ENCODE peak calls at places on chromosome 20, in four cellular contexts. D is HCT116, K is GM12878, N is K562. J is an unnamed sample.

GRCh38 chr20:57291694-57292093 is 25.3 kb upstream of the BMP7 start:
- DNase-seq in K (no peak), N (no peak), D (no peak), J (no peak)

GRCh38 chr20:21280496-21281016 is 22.6 kb upstream of the XRN2 start:
- DNase-seq in N (no peak), D (no peak), K (no peak), J (no peak)

GRCh38 chr20:41044409-41045062 is 15.9 kb downstream of the TOP1 start:
- DNase-seq in N (no peak), K (no peak), D (no peak), J (no peak)

GRCh38 chr20:60037120-60037499 is 78.9 kb downstream of the CDH26 start:
- DNase-seq in N (no peak), D (no peak), K (no peak), J (no peak)

GRCh38 chr20:17693534-17694001 is 6.2 kb upstream of the BANF2 start:
- DNase-seq in D (no peak), N (no peak), K (no peak), J (no peak)

GRCh38 chr20:40414843-40415615 is 274.0 kb downstream of the MAFB start:
- DNase-seq in K (no peak), D (no peak), N (no peak), J (no peak)

GRCh38 chr20:51661609-51662178 is 106.5 kb downstream of the ATP9A start:
- DNase-seq in K (no peak), D (peak), N (no peak), J (no peak)

GRCh38 chr20:63026582-63027424 is 20.0 kb upstream of the BHLHE23 start:
- DNase-seq in K (no peak), D (no peak), N (no peak), J (no peak)

GRCh38 chr20:51313275-51313898 is 229.1 kb downstream of the NFATC2 start:
- DNase-seq in D (no peak), K (no peak), N (no peak), J (no peak)

GRCh38 chr20:3378138-3378537 is 29.3 kb downstream of the DNAAF9 start:
- DNase-seq in N (no peak), K (no peak), D (no peak), J (no peak)

GRCh38 chr20:3382836-3383235 is 24.6 kb downstream of the DNAAF9 start:
- DNase-seq in D (no peak), N (no peak), K (no peak), J (no peak)

GRCh38 chr20:3383878-3384495 is 23.5 kb downstream of the DNAAF9 start:
- DNase-seq in N (no peak), K (no peak), D (no peak), J (no peak)

GRCh38 chr20:3377644-3378043 is 29.8 kb downstream of the DNAAF9 start:
- DNase-seq in K (no peak), D (no peak), N (no peak), J (no peak)

GRCh38 chr20:3380228-3381070 is 27.0 kb downstream of the DNAAF9 start:
- DNase-seq in K (no peak), N (no peak), D (no peak), J (no peak)
- H3K27ac ChIP-seq in K (no peak), N (no peak), D (no peak), J (no peak)

GRCh38 chr20:45338121-45339030 is 9.8 kb downstream of the SDC4 start:
- DNase-seq in K (no peak), N (no peak), D (no peak), J (no peak)

GRCh38 chr20:45339799-45340198 is 8.4 kb downstream of the SDC4 start:
- DNase-seq in K (no peak), N (no peak), D (no peak), J (no peak)

GRCh38 chr20:45340236-45340847 is 7.9 kb downstream of the SDC4 start:
- DNase-seq in D (no peak), K (no peak), N (no peak), J (no peak)

GRCh38 chr20:45339084-45339483 is 9.1 kb downstream of the SDC4 start:
- DNase-seq in K (no peak), N (peak), D (no peak), J (no peak)

DNA sequence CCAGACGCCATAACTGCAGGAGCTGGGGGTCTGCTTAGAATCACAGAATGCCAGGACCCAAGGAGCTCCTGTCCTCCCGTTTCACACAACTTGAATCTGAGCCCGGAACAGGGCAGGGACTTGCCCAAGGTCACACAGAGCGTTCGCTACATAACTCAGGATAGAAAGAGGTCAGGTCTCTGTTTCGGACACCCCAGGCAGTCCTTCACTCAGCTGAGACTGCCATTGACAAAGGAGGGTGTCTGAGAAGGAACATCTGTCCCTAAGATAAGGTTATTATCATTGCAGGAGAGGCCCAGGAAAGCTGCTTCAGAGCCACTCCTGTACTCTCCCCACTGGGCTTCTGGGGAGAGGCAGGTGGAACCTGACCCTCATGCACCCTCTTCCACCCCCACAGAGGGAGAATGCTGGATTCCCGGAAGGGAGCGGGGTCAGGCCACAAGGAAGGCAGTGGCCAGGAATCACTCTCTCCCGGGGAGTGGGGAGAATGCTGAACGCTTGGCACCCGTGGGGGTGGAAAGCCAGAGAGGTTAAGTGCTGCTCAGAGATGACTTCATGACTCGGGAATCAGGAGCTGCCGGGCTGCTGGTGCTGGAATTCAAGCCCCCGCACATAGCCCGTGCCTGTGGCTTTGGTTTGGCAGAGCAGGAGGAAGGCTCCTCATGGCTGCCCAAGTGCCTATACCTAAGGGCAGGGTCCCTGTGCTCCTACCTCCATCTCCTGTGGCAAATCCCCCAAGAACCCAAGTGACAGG is 10.7 kb downstream of the SDC4 start:
- DNase-seq in D (no peak), K (no peak), N (peak), J (no peak)
- TF ChIP-seq SIN3A in D (no peak), K (no peak), N (no peak), J (no peak)

DNA sequence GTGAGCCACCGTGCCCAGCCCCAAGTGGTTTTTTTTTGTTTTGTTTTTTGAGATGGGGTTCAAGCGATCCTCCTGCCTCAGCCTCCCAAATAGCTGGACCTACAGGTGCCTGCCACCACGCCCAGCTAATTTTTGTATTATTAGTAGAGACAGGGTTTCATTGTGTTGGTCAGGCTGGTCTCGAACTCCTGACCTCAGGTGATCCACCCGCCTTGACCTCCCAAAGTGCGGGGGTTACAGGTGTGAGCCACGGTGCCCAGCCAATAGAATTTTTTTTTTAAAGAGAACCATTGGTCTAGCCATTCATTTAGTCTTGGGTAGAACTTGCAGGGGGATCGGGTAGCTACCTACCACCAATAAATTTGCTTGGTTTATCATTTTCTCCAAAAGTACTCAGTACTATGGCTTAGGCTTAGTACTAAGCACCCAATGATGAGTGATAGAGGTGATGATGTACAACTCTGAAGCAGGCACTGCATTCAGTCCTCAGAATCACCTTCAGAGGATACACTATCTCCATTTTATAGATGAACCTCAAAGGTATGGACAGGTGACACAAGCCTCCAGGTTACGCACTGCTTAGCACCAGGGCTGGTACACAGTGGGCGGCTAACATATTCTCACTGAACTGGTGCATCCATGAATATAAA is 12.9 kb upstream of the C20orf203 start:
- DNase-seq in K (no peak), D (no peak), N (no peak), J (no peak)
- H3K27ac ChIP-seq in K (no peak), D (no peak), N (peak), J (no peak)

DNA sequence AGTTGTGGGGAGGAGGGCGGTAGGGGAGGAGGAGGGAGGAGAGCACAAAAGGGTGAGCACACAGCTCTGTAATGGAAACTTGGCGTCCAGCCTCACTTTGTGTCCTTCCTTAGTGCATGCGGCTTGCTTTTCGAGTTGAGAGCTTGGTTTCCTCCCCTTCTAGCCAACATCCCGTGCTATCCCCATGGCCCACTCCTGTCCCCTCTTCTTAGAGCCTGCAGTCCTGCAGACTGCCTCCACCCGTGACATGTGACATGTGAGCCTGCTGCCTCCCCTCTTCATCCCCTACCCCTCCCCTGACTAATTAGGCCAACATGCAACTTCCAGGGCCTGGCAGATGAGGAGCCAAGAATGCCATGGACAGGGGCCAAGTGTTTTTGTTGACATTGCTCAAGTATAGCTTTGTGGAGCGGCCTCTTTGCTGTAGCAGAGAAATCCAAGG is 63.2 kb downstream of the SLC24A3 start:
- DNase-seq in D (no peak), N (no peak), K (no peak), J (no peak)
- TF ChIP-seq SIN3A in D (no peak), N (no peak), K (no peak), J (no peak)

DNA sequence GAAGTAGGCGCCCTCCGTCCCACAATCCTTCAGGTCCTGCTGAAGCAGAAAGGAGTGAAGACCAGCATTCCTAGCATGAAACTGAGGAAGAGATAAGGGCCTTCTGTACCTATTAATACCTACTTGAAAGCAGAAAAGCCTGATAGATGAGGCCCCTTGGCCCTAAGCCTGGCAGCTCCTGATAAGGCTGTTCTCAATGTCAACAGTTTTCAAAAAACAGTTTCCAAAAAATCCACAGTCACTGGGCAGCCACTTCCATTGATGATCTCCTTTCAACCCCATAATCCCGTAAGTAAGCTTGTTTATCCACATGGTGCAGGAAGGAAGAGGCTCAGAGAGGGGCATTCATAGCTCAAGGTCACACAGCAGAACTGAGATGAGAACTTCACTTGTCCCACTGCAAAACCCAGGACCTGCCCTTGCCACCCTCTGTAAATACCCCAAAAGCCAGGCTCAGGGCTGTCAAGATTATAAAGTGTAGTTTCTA is 2.8 kb upstream of the E2F1 start:
- DNase-seq in K (no peak), N (peak), D (no peak), J (no peak)
- H3K27ac ChIP-seq in K (no peak), N (peak), D (no peak), J (no peak)

GRCh38 chr20:13118676-13119075 is 102.4 kb upstream of the ISM1 start:
- DNase-seq in K (no peak), N (no peak), D (no peak), J (no peak)

GRCh38 chr20:13125486-13125885 is 95.6 kb upstream of the ISM1 start:
- DNase-seq in D (no peak), K (no peak), N (no peak), J (no peak)

GRCh38 chr20:13117200-13117599 is 103.9 kb upstream of the ISM1 start:
- DNase-seq in D (no peak), K (no peak), N (no peak), J (no peak)

GRCh38 chr20:13119583-13119982 is 101.5 kb upstream of the ISM1 start:
- DNase-seq in N (peak), D (peak), K (no peak), J (peak)

DNA sequence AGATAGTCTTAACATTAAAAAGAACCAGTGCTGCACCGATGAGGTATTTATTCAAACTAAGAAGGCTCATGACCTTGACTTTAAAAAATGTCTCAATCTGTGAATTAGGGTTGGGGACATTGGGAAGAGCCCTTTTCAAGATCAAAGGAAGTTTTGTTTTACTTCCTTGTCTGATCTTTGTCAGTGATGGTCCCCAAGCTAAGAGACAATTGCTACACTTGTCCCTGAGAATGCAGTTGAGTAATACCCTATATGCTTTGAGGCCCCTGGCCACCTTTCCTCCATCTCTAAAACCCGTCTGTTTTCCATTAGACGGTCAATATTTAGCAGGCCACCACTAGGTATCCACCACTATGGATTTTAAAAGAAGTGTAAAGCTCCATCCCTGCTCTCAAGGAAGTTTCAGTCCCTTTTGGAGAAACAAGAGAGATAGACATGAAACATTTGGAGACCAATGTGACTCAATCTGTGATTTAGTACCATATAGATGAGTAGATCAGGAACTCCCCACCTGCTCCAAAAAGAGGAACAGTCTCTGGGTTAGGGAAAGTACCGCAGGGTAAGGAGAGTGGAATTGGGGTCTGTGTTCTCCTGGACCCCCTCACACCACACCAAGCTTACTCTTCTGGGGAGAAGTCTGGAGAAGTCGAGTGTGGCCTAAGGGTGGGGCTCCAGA is 99.1 kb upstream of the ISM1 start:
- DNase-seq in K (no peak), D (no peak), N (no peak), J (no peak)
- TF ChIP-seq SIN3A in K (no peak), D (no peak), N (no peak), J (no peak)

DNA sequence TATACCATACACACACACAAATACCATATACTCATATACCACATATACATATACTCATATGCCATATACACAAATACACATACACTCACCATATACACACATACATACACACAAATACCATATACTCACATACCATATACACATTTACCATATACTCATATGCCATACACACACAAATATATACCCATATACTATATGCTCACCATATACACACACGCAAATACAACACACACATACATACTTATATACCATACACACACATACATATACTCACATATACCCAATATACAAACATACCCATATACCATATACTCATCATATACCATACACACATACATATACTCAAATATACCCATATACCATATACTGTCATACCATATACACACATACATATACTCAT is 99.2 kb downstream of the ZMYND8 start:
- DNase-seq in D (no peak), N (no peak), K (no peak), J (no peak)
- H3K27ac ChIP-seq in D (no peak), N (no peak), K (no peak), J (no peak)

GRCh38 chr20:45336530-45337366 is 11.5 kb downstream of the SDC4 start:
- DNase-seq in K (no peak), N (no peak), D (no peak), J (peak)
- TF ChIP-seq SIN3A in K (no peak), N (no peak), D (no peak), J (no peak)

DNA sequence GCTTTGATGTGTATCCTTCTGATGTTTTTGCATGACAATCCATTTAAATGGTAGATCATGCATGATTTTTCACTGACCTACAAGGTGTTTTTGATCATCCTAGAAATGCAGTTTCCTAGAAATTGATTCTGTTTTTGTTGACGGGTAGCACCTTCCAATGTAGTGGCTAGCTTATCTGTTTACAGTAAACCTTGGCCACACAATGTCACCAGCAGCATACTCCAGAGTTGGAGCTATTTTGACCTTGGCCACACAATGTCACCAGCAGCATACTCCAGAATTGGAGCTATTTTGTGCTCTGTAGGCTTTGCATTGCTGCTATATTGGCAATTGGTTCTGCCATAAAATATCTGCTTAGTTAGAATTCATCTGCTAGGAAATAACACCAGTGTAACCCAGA is 74.6 kb upstream of the NAA20 start:
- DNase-seq in N (no peak), D (no peak), K (no peak), J (no peak)
- H3K27ac ChIP-seq in N (no peak), D (no peak), K (no peak), J (no peak)

GRCh38 chr20:24337074-24337473 is 132.4 kb upstream of the SYNDIG1 start:
- DNase-seq in K (no peak), D (no peak), N (no peak), J (no peak)
- TF ChIP-seq SIN3A in K (no peak), D (no peak), N (no peak), J (no peak)